ENCODE peak calls at places on chromosomes 12 and 14, in five cellular contexts. V is GM12878, O is GM12891, M is K562, Z is H1. X is an unnamed sample.
A peak's percentile ranks its signal among the peaks of the same experiment; 100 is the strongest.

GRCh38 chr12:54140958-54141388 is 47.8 kb downstream of the SMUG1 start:
- DNase-seq in V (no peak), O (no peak), M (no peak), Z (no peak), X (no peak)

GRCh38 chr12:49342066-49342913 is 4.4 kb upstream of the DNAJC22 start:
- DNase-seq in V (no peak), O (peak; percentile 82), M (peak; percentile 96), Z (peak; percentile 99), X (peak; percentile 88)

GRCh38 chr12:9673404-9674225 is 4.1 kb downstream of the CLEC2D start:
- DNase-seq in V (no peak), O (no peak), M (peak; percentile 81), Z (no peak), X (no peak)

GRCh38 chr12:111298583-111299436 is 70.1 kb downstream of the PHETA1 start:
- DNase-seq in V (no peak), O (peak; percentile 76), M (peak; percentile 63), Z (peak; percentile 87), X (peak; percentile 66)

GRCh38 chr12:122265433-122265832 is 861 bp downstream of the VPS33A start:
- DNase-seq in V (no peak), O (no peak), M (peak; percentile 16), Z (no peak), X (no peak)

GRCh38 chr14:55129086-55129427 is at the start of gene LGALS3:
- DNase-seq in V (no peak), O (peak; percentile 68), M (peak; percentile 50), Z (no peak), X (peak; percentile 73)

GRCh38 chr14:90548455-90548854 is 151.6 kb downstream of the CALM1 start:
- DNase-seq in V (no peak), O (no peak), M (no peak), Z (no peak), X (no peak)

GRCh38 chr12:127450822-127451221 is 816.1 kb upstream of the TMEM132C start:
- DNase-seq in V (no peak), O (no peak), M (no peak), Z (no peak), X (no peak)

GRCh38 chr12:79834712-79835376 is 100.1 kb downstream of the PPP1R12A start:
- DNase-seq in V (no peak), O (no peak), M (no peak), Z (no peak), X (no peak)

GRCh38 chr12:75020068-75020557 is 189.5 kb downstream of the KCNC2 start:
- DNase-seq in V (no peak), O (no peak), M (peak; percentile 1), Z (no peak), X (no peak)

GRCh38 chr14:45868377-45868776 is 615.4 kb upstream of the MIS18BP1 start:
- DNase-seq in V (peak; percentile 94), O (no peak), M (no peak), Z (no peak), X (no peak)

GRCh38 chr14:32354716-32355115 is 25.6 kb downstream of the AKAP6 start:
- DNase-seq in V (no peak), O (no peak), M (no peak), Z (no peak), X (no peak)

GRCh38 chr14:100633406-100633805 is 46.2 kb upstream of the BEGAIN start:
- DNase-seq in V (no peak), O (no peak), M (no peak), Z (no peak), X (no peak)

GRCh38 chr14:63510538-63510937 is 32.6 kb downstream of the PPP2R5E start:
- DNase-seq in V (peak; percentile 66), O (no peak), M (no peak), Z (no peak), X (no peak)

GRCh38 chr12:50186667-50187066 is 19.5 kb upstream of the CERS5 start:
- DNase-seq in V (no peak), O (no peak), M (no peak), Z (no peak), X (no peak)

GRCh38 chr12:109113661-109114321 is 2.6 kb upstream of the ACACB start:
- DNase-seq in V (no peak), O (no peak), M (no peak), Z (no peak), X (no peak)

GRCh38 chr14:102544745-102545460 is 35.3 kb upstream of the ANKRD9 start:
- DNase-seq in V (no peak), O (no peak), M (no peak), Z (peak; percentile 74), X (no peak)

GRCh38 chr12:113670742-113671141 is 199.1 kb upstream of the LHX5 start:
- DNase-seq in V (no peak), O (no peak), M (no peak), Z (no peak), X (no peak)

GRCh38 chr14:93009471-93010117 is 86.6 kb downstream of the CHGA start:
- DNase-seq in V (no peak), O (no peak), M (no peak), Z (no peak), X (no peak)

GRCh38 chr12:29614926-29615325 is 117.4 kb upstream of the OVCH1 start:
- DNase-seq in V (no peak), O (no peak), M (no peak), Z (no peak), X (no peak)

GRCh38 chr14:35333797-35334743 is 41.9 kb downstream of the PSMA6 start:
- DNase-seq in V (no peak), O (no peak), M (peak; percentile 48), Z (peak; percentile 47), X (no peak)

GRCh38 chr12:126346087-126346486 is 1280.9 kb downstream of the AACS start:
- DNase-seq in V (no peak), O (no peak), M (no peak), Z (no peak), X (no peak)

GRCh38 chr14:31990959-31991541 is 86.1 kb upstream of the ARHGAP5 start:
- DNase-seq in V (no peak), O (no peak), M (no peak), Z (no peak), X (no peak)

GRCh38 chr12:116698131-116698495 is 39.8 kb downstream of the SPRING1 start:
- DNase-seq in V (no peak), O (no peak), M (no peak), Z (no peak), X (no peak)

GRCh38 chr12:93198086-93198485 is 179.6 kb upstream of the NUDT4 start:
- DNase-seq in V (no peak), O (no peak), M (no peak), Z (no peak), X (no peak)
- TF ChIP-seq TAF1 in V (no peak), O (no peak), M (no peak), Z (no peak), X (no peak)

GRCh38 chr12:130223767-130224244 is 61.5 kb downstream of the FZD10 start:
- DNase-seq in V (no peak), O (no peak), M (no peak), Z (no peak), X (no peak)

GRCh38 chr12:130226771-130227170 is 64.5 kb downstream of the FZD10 start:
- DNase-seq in V (no peak), O (no peak), M (no peak), Z (no peak), X (no peak)

GRCh38 chr12:130225347-130225746 is 63.1 kb downstream of the FZD10 start:
- DNase-seq in V (no peak), O (no peak), M (no peak), Z (no peak), X (no peak)

GRCh38 chr12:130224613-130225012 is 62.3 kb downstream of the FZD10 start:
- DNase-seq in V (no peak), O (no peak), M (no peak), Z (no peak), X (no peak)

GRCh38 chr12:130227641-130228040 is 65.4 kb downstream of the FZD10 start:
- DNase-seq in V (no peak), O (no peak), M (no peak), Z (no peak), X (no peak)
- TF ChIP-seq POLR2AphosphoS5 in V (no peak), O (no peak), M (no peak), Z (no peak), X (no peak)

GRCh38 chr12:21725731-21726130 is 48.8 kb downstream of the KCNJ8 start:
- DNase-seq in V (no peak), O (no peak), M (no peak), Z (no peak), X (no peak)
- TF ChIP-seq TAF1 in V (no peak), O (no peak), M (no peak), Z (no peak), X (no peak)

DNA sequence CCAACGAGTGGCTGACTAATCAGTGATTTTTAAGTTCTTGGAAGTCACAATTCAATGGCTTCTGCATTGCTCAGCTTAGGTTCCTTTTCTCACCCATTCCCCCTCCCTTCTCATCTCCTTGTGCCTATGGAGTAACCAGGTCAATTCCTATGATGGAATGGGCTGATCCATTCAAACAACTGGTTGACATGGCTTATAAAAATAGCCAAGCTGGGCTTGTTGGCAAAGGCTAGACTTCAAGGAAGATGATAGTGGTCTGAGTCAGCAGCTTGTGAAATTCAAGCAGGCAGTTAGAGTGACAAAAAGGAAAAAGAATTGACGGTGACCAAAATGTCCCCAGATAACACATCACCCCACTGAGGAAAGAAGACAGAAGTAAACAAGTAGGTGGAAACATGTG is 119.9 kb upstream of the PCED1B start:
- DNase-seq in V (no peak), O (no peak), M (no peak), Z (no peak), X (no peak)
- TF ChIP-seq POLR2AphosphoS5 in V (no peak), O (no peak), M (no peak), Z (no peak), X (no peak)

DNA sequence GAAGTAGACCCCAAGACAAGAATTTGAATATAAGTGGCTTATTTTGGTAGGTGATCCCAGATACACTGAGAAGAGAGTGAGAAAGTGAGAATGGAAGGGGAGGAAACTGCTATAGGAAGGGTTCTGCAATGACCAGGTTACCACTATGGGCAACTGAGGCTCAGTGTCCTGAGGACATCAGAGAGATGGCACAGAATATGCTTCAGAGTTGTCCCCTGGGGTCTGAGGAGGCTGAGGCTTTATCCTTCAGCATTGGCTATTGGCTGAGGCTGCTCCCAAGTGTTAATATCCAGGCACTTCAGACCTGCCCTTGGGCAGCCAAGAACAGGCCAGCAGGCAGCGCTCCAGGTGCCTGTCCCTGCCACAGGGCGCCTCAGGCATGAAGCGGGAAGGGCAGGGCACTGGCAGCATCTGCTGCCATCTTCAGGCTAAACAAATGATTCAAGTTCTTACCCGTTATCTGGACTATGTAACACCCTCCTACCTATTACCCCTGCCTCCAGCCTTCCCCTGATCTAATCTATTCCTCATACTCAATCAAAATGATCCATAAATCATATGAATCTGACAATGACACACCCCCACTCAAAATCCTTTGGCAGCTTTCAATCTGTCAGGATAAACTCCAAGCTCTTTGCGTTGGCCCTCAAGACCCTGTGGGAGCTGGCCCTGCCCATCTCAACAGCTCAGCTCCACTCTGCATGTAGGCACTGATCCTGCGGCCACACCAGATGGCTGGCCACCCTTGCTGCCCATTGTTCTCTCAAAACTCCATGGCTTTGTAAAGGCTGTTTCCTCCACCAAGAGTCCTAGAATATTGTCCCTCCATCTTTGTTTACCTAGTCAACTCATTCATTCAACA is 42.4 kb downstream of the CKAP4 start:
- DNase-seq in V (no peak), O (no peak), M (no peak), Z (no peak), X (no peak)
- TF ChIP-seq TAF1 in V (no peak), O (no peak), M (no peak), Z (no peak), X (no peak)